ENCODE peak calls at places on chromosomes 2 and 18, in five cellular contexts. One of them, this sample, is unnamed.

GRCh38 chr2:224948859-224949258 is 93.4 kb downstream of the DOCK10 start:
- DNase-seq in kidney: no peak
- DNase-seq in right lobe of liver: no peak
- DNase-seq in breast epithelium: no peak
- DNase-seq in lower lobe of right lung: no peak
- DNase-seq in this sample: no peak

GRCh38 chr2:231198291-231199173 is at the start of gene ARMC9:
- DNase-seq in kidney: peak; percentile 90
- DNase-seq in right lobe of liver: peak; percentile 81
- DNase-seq in breast epithelium: peak; percentile 67
- DNase-seq in lower lobe of right lung: peak; percentile 85
- DNase-seq in this sample: peak; percentile 79

GRCh38 chr2:206805922-206806607 is 40.7 kb downstream of the FASTKD2 start:
- DNase-seq in kidney: no peak
- DNase-seq in right lobe of liver: no peak
- DNase-seq in breast epithelium: no peak
- DNase-seq in lower lobe of right lung: no peak
- DNase-seq in this sample: no peak

GRCh38 chr2:41922177-41922576 is 125.6 kb upstream of the PKDCC start:
- DNase-seq in kidney: no peak
- DNase-seq in right lobe of liver: peak; percentile 18
- DNase-seq in breast epithelium: no peak
- DNase-seq in lower lobe of right lung: no peak
- DNase-seq in this sample: no peak

GRCh38 chr2:134120160-134120717 is 133.6 kb upstream of the MGAT5 start:
- DNase-seq in kidney: peak; percentile 79
- DNase-seq in right lobe of liver: no peak
- DNase-seq in breast epithelium: no peak
- DNase-seq in lower lobe of right lung: no peak
- DNase-seq in this sample: peak; percentile 32

GRCh38 chr18:77547757-77548156 is 298.1 kb downstream of the GALR1 start:
- DNase-seq in kidney: no peak
- DNase-seq in right lobe of liver: no peak
- DNase-seq in breast epithelium: no peak
- DNase-seq in lower lobe of right lung: no peak
- DNase-seq in this sample: peak; percentile 70

GRCh38 chr2:239456940-239457339 is 56.1 kb upstream of the HDAC4 start:
- DNase-seq in kidney: no peak
- DNase-seq in right lobe of liver: peak; percentile 38
- DNase-seq in breast epithelium: peak; percentile 14
- DNase-seq in lower lobe of right lung: no peak
- DNase-seq in this sample: no peak

GRCh38 chr2:132669854-132670103 is 226 bp downstream of the LYPD1 start:
- DNase-seq in kidney: peak; percentile 68
- DNase-seq in right lobe of liver: no peak
- DNase-seq in breast epithelium: no peak
- DNase-seq in lower lobe of right lung: no peak
- DNase-seq in this sample: no peak

GRCh38 chr2:42792583-42793313 is at the start of gene HAAO:
- DNase-seq in kidney: peak; percentile 87
- DNase-seq in right lobe of liver: peak; percentile 95
- DNase-seq in breast epithelium: no peak
- DNase-seq in lower lobe of right lung: peak; percentile 65
- DNase-seq in this sample: peak; percentile 86

GRCh38 chr2:240111253-240111652 is 24.9 kb downstream of the COPS9 start:
- DNase-seq in kidney: peak; percentile 63
- DNase-seq in right lobe of liver: no peak
- DNase-seq in breast epithelium: no peak
- DNase-seq in lower lobe of right lung: no peak
- DNase-seq in this sample: no peak

GRCh38 chr2:56749152-56749752 is 565.5 kb downstream of the CCDC85A start:
- DNase-seq in kidney: no peak
- DNase-seq in right lobe of liver: no peak
- DNase-seq in breast epithelium: no peak
- DNase-seq in lower lobe of right lung: no peak
- DNase-seq in this sample: no peak

GRCh38 chr2:134365356-134365755 is 111.5 kb downstream of the MGAT5 start:
- DNase-seq in kidney: no peak
- DNase-seq in right lobe of liver: no peak
- DNase-seq in breast epithelium: no peak
- DNase-seq in lower lobe of right lung: no peak
- DNase-seq in this sample: peak; percentile 15

GRCh38 chr2:216318470-216318869 is 53.8 kb downstream of the MARCHF4 start:
- DNase-seq in kidney: no peak
- DNase-seq in right lobe of liver: no peak
- DNase-seq in breast epithelium: no peak
- DNase-seq in lower lobe of right lung: no peak
- DNase-seq in this sample: no peak

GRCh38 chr2:130778781-130779180 is 23.4 kb downstream of the AMER3 start:
- DNase-seq in kidney: peak; percentile 11
- DNase-seq in right lobe of liver: no peak
- DNase-seq in breast epithelium: no peak
- DNase-seq in lower lobe of right lung: no peak
- DNase-seq in this sample: no peak

GRCh38 chr2:26582890-26583289 is 58.3 kb downstream of the CIB4 start:
- DNase-seq in kidney: no peak
- DNase-seq in right lobe of liver: peak; percentile 29
- DNase-seq in breast epithelium: no peak
- DNase-seq in lower lobe of right lung: no peak
- DNase-seq in this sample: no peak

GRCh38 chr18:8151176-8151575 is 458.1 kb upstream of the RAB12 start:
- DNase-seq in kidney: no peak
- DNase-seq in right lobe of liver: no peak
- DNase-seq in breast epithelium: no peak
- DNase-seq in lower lobe of right lung: no peak
- DNase-seq in this sample: no peak

GRCh38 chr2:149860276-149860921 is 272.8 kb upstream of the MMADHC start:
- DNase-seq in kidney: no peak
- DNase-seq in right lobe of liver: no peak
- DNase-seq in breast epithelium: no peak
- DNase-seq in lower lobe of right lung: no peak
- DNase-seq in this sample: no peak

GRCh38 chr18:79644006-79644665 is 35.5 kb upstream of the CTDP1 start:
- DNase-seq in kidney: peak; percentile 80
- DNase-seq in right lobe of liver: peak; percentile 59
- DNase-seq in breast epithelium: no peak
- DNase-seq in lower lobe of right lung: peak; percentile 73
- DNase-seq in this sample: peak; percentile 68

GRCh38 chr18:65606551-65607130 is 144.2 kb upstream of the CDH7 start:
- DNase-seq in kidney: no peak
- DNase-seq in right lobe of liver: no peak
- DNase-seq in breast epithelium: no peak
- DNase-seq in lower lobe of right lung: no peak
- DNase-seq in this sample: no peak

GRCh38 chr18:33755918-33756590 is 178.0 kb downstream of the ASXL3 start:
- DNase-seq in kidney: no peak
- DNase-seq in right lobe of liver: no peak
- DNase-seq in breast epithelium: no peak
- DNase-seq in lower lobe of right lung: no peak
- DNase-seq in this sample: no peak

GRCh38 chr2:196987298-196987653 is 60.8 kb upstream of the PGAP1 start:
- DNase-seq in kidney: no peak
- DNase-seq in right lobe of liver: no peak
- DNase-seq in breast epithelium: no peak
- DNase-seq in lower lobe of right lung: no peak
- DNase-seq in this sample: no peak

GRCh38 chr2:231800493-231801091 is 14.3 kb downstream of the COPS7B start:
- DNase-seq in kidney: no peak
- DNase-seq in right lobe of liver: peak; percentile 57
- DNase-seq in breast epithelium: no peak
- DNase-seq in lower lobe of right lung: no peak
- DNase-seq in this sample: peak; percentile 51

GRCh38 chr2:233982421-233983121 is 65.4 kb downstream of the TRPM8 start:
- DNase-seq in kidney: no peak
- DNase-seq in right lobe of liver: no peak
- DNase-seq in breast epithelium: no peak
- DNase-seq in lower lobe of right lung: no peak
- DNase-seq in this sample: no peak

GRCh38 chr2:72998724-72999123 is 72.8 kb downstream of the SFXN5 start:
- DNase-seq in kidney: no peak
- DNase-seq in right lobe of liver: no peak
- DNase-seq in breast epithelium: no peak
- DNase-seq in lower lobe of right lung: no peak
- DNase-seq in this sample: no peak

GRCh38 chr18:75127143-75128021 is 81.6 kb downstream of the PTGR3 start:
- DNase-seq in kidney: peak; percentile 74
- DNase-seq in right lobe of liver: no peak
- DNase-seq in breast epithelium: no peak
- DNase-seq in lower lobe of right lung: no peak
- DNase-seq in this sample: no peak

GRCh38 chr2:189799531-189799930 is 15.3 kb downstream of the PMS1 start:
- DNase-seq in kidney: no peak
- DNase-seq in right lobe of liver: no peak
- DNase-seq in breast epithelium: no peak
- DNase-seq in lower lobe of right lung: no peak
- DNase-seq in this sample: peak; percentile 37

GRCh38 chr2:237604960-237605359 is 14.4 kb upstream of the RAB17 start:
- DNase-seq in kidney: no peak
- DNase-seq in right lobe of liver: no peak
- DNase-seq in breast epithelium: no peak
- DNase-seq in lower lobe of right lung: no peak
- DNase-seq in this sample: peak; percentile 38

GRCh38 chr2:184654945-184655344 is 56.6 kb downstream of the ZNF804A start:
- DNase-seq in kidney: no peak
- DNase-seq in right lobe of liver: no peak
- DNase-seq in breast epithelium: no peak
- DNase-seq in lower lobe of right lung: no peak
- DNase-seq in this sample: no peak

GRCh38 chr18:6627621-6628020 is 101.9 kb upstream of the ARHGAP28 start:
- DNase-seq in kidney: no peak
- DNase-seq in right lobe of liver: no peak
- DNase-seq in breast epithelium: no peak
- DNase-seq in lower lobe of right lung: no peak
- DNase-seq in this sample: no peak

GRCh38 chr2:223548194-223548593 is 54.0 kb downstream of the SCG2 start:
- DNase-seq in kidney: no peak
- DNase-seq in right lobe of liver: no peak
- DNase-seq in breast epithelium: no peak
- DNase-seq in lower lobe of right lung: no peak
- DNase-seq in this sample: no peak

GRCh38 chr2:63840785-63841253 is 877 bp upstream of the UGP2 start:
- DNase-seq in kidney: peak; percentile 100
- DNase-seq in right lobe of liver: peak; percentile 100
- DNase-seq in breast epithelium: peak; percentile 98
- DNase-seq in lower lobe of right lung: peak; percentile 99
- DNase-seq in this sample: peak; percentile 99

GRCh38 chr2:63843093-63843492 is 1.4 kb downstream of the UGP2 start:
- DNase-seq in kidney: no peak
- DNase-seq in right lobe of liver: no peak
- DNase-seq in breast epithelium: no peak
- DNase-seq in lower lobe of right lung: no peak
- DNase-seq in this sample: no peak

GRCh38 chr2:63843791-63844190 is 2.1 kb downstream of the UGP2 start:
- DNase-seq in kidney: no peak
- DNase-seq in right lobe of liver: no peak
- DNase-seq in breast epithelium: no peak
- DNase-seq in lower lobe of right lung: no peak
- DNase-seq in this sample: no peak

GRCh38 chr2:63841254-63842022 is at the start of gene UGP2:
- DNase-seq in kidney: peak; percentile 98
- DNase-seq in right lobe of liver: peak; percentile 98
- DNase-seq in breast epithelium: peak; percentile 81
- DNase-seq in lower lobe of right lung: peak; percentile 94
- DNase-seq in this sample: peak; percentile 87

GRCh38 chr2:63842149-63843061 is 709 bp downstream of the UGP2 start:
- DNase-seq in kidney: peak; percentile 76
- DNase-seq in right lobe of liver: peak; percentile 58
- DNase-seq in breast epithelium: no peak
- DNase-seq in lower lobe of right lung: no peak
- DNase-seq in this sample: peak; percentile 36
- H3K4me3 ChIP-seq in kidney: peak overlapping the region; percentile 100
- H3K4me3 ChIP-seq in right lobe of liver: peak overlapping the region; percentile 89
- H3K4me3 ChIP-seq in breast epithelium: peak overlapping the region; percentile 88
- H3K4me3 ChIP-seq in lower lobe of right lung: peak overlapping the region; percentile 91
- H3K4me3 ChIP-seq in this sample: peak overlapping the region; percentile 86

DNA sequence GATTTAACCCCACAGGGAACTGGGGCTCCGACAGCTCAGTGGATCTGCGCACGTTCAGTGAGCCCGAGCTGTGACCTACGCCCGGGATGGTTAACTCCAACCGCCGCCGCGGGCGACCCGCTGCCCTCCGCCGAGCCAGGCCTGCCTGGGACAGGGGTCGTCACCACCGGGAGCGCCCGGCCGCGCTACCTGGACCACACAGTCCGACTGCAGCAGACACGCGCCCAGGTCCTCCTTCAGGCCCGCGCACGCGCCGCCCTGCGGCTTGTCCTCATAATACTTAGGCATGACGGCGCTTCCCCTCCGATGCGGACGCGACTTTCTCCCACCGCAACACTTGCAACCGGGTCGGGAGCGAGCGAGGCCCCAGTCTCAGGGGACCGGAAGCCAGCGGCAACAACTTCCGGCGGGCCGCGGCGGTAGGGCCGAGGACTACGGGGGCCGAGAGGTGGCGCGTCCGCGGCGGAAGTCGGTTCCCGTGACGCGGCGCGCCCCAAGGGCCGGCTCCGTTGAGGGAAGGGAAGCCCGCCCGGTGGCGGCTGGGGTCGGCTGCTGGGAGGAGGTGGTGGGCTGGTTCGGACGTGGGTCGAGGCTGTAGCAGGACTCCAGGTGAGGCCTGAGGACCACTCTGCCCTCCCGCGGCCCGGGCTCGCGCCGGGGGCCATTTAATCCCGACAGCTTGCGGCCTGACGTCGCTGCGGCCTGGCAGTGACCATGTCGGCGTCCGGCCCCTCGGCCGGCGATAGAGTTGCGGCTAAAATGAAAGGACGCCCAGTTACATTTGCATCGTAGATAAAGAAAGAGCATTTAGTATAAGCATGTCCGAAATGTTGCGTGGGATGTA is at the start of the genes COA5 and UNC50:
- DNase-seq in kidney: peak; percentile 96
- DNase-seq in right lobe of liver: peak; percentile 92
- DNase-seq in breast epithelium: peak; percentile 86
- DNase-seq in lower lobe of right lung: peak; percentile 95
- DNase-seq in this sample: peak; percentile 88
- TF ChIP-seq CTCF in kidney: no peak
- TF ChIP-seq CTCF in right lobe of liver: no peak
- TF ChIP-seq CTCF in breast epithelium: no peak
- TF ChIP-seq CTCF in lower lobe of right lung: no peak
- TF ChIP-seq CTCF in this sample: no peak

GRCh38 chr2:58064136-58064535 is 17.5 kb downstream of the VRK2 start:
- DNase-seq in kidney: no peak
- DNase-seq in right lobe of liver: no peak
- DNase-seq in breast epithelium: no peak
- DNase-seq in lower lobe of right lung: no peak
- DNase-seq in this sample: no peak
- H3K4me3 ChIP-seq in kidney: no peak overlapping the region
- H3K4me3 ChIP-seq in right lobe of liver: no peak overlapping the region
- H3K4me3 ChIP-seq in breast epithelium: no peak overlapping the region
- H3K4me3 ChIP-seq in lower lobe of right lung: no peak overlapping the region
- H3K4me3 ChIP-seq in this sample: no peak overlapping the region

DNA sequence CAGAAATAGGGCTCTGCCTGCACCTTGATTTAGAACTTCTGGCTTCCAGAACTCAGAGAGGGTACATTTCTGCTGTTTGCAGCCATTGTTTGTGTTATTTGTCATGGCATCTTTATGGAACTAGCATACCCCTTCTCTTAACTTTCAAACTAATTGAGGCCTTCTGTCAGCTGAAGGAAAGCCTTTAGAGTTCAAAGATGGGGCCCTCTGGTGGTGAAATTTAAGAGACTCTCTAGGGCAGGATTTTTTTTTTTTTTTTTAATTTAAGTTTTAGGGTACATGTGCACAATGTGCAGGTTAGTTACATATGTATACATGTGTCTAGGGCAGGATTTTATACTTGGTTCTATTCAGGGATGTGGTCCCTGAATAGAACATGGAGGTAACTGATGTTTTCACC is 260.6 kb upstream of the LINC00305 start:
- DNase-seq in kidney: no peak
- DNase-seq in right lobe of liver: no peak
- DNase-seq in breast epithelium: no peak
- DNase-seq in lower lobe of right lung: no peak
- DNase-seq in this sample: no peak
- TF ChIP-seq CTCF in kidney: peak; percentile 19
- TF ChIP-seq CTCF in right lobe of liver: peak; percentile 48
- TF ChIP-seq CTCF in breast epithelium: no peak
- TF ChIP-seq CTCF in lower lobe of right lung: peak; percentile 42
- TF ChIP-seq CTCF in this sample: peak; percentile 58

This sample was measured in body of pancreas.